ENCODE peak calls at places on chromosomes 11 and 22, in four cellular contexts. One of them, this sample, is unnamed.

GRCh38 chr11:131884461-131885073 is 514.2 kb downstream of the NTM start:
- DNase-seq in psoas muscle: no peak
- DNase-seq in AG10803: no peak
- DNase-seq in hepatocyte: no peak
- DNase-seq in this sample: no peak

GRCh38 chr22:38484244-38484643 is 16.3 kb downstream of the KDELR3 start:
- DNase-seq in psoas muscle: no peak
- DNase-seq in AG10803: no peak
- DNase-seq in hepatocyte: no peak
- DNase-seq in this sample: no peak

GRCh38 chr11:33742249-33742851 is 6.1 kb upstream of the CD59 start:
- DNase-seq in psoas muscle: no peak
- DNase-seq in AG10803: peak
- DNase-seq in hepatocyte: no peak
- DNase-seq in this sample: no peak

GRCh38 chr11:17810736-17811135 is 76.2 kb downstream of the KCNC1 start:
- DNase-seq in psoas muscle: no peak
- DNase-seq in AG10803: peak
- DNase-seq in hepatocyte: peak
- DNase-seq in this sample: no peak

GRCh38 chr22:35425971-35426800 is 26.2 kb downstream of the MCM5 start:
- DNase-seq in psoas muscle: no peak
- DNase-seq in AG10803: peak
- DNase-seq in hepatocyte: peak
- DNase-seq in this sample: no peak

GRCh38 chr11:28760676-28761390 is 652.6 kb downstream of the METTL15 start:
- DNase-seq in psoas muscle: no peak
- DNase-seq in AG10803: peak
- DNase-seq in hepatocyte: no peak
- DNase-seq in this sample: peak

GRCh38 chr22:45107671-45108070 is 56.1 kb upstream of the NUP50 start:
- DNase-seq in psoas muscle: no peak
- DNase-seq in AG10803: no peak
- DNase-seq in hepatocyte: no peak
- DNase-seq in this sample: no peak

GRCh38 chr11:92152245-92152644 is 72.4 kb upstream of the FAT3 start:
- DNase-seq in psoas muscle: no peak
- DNase-seq in AG10803: peak
- DNase-seq in hepatocyte: no peak
- DNase-seq in this sample: no peak

GRCh38 chr22:31327786-31328544 is 18.2 kb downstream of the PATZ1 start:
- DNase-seq in psoas muscle: no peak
- DNase-seq in AG10803: no peak
- DNase-seq in hepatocyte: no peak
- DNase-seq in this sample: no peak

GRCh38 chr11:34599406-34599901 is 21.4 kb upstream of the EHF start:
- DNase-seq in psoas muscle: no peak
- DNase-seq in AG10803: peak
- DNase-seq in hepatocyte: peak
- DNase-seq in this sample: peak

GRCh38 chr11:32213223-32213622 is 122.3 kb downstream of the RCN1 start:
- DNase-seq in psoas muscle: no peak
- DNase-seq in AG10803: peak
- DNase-seq in hepatocyte: peak
- DNase-seq in this sample: no peak

GRCh38 chr11:75203641-75204011 is 36.9 kb upstream of the TPBGL start:
- DNase-seq in psoas muscle: no peak
- DNase-seq in AG10803: no peak
- DNase-seq in hepatocyte: no peak
- DNase-seq in this sample: no peak

GRCh38 chr11:6452219-6452618 is 11.4 kb upstream of the HPX start:
- DNase-seq in psoas muscle: no peak
- DNase-seq in AG10803: peak
- DNase-seq in hepatocyte: no peak
- DNase-seq in this sample: no peak

GRCh38 chr11:34067383-34068065 is 16.0 kb downstream of the CAPRIN1 start:
- DNase-seq in psoas muscle: no peak
- DNase-seq in AG10803: no peak
- DNase-seq in hepatocyte: no peak
- DNase-seq in this sample: no peak

GRCh38 chr22:35612903-35613302 is 4.2 kb downstream of the MB start:
- DNase-seq in psoas muscle: peak
- DNase-seq in AG10803: no peak
- DNase-seq in hepatocyte: no peak
- DNase-seq in this sample: no peak

GRCh38 chr11:377174-377865 is 8.0 kb downstream of the B4GALNT4 start:
- DNase-seq in psoas muscle: no peak
- DNase-seq in AG10803: no peak
- DNase-seq in hepatocyte: no peak
- DNase-seq in this sample: no peak

GRCh38 chr22:50710221-50710620 is 27.8 kb upstream of the ACR start:
- DNase-seq in psoas muscle: peak
- DNase-seq in AG10803: no peak
- DNase-seq in hepatocyte: no peak
- DNase-seq in this sample: no peak

GRCh38 chr11:114161486-114162250 is 102.2 kb downstream of the ZBTB16 start:
- DNase-seq in psoas muscle: peak
- DNase-seq in AG10803: no peak
- DNase-seq in hepatocyte: no peak
- DNase-seq in this sample: no peak

GRCh38 chr11:88281317-88281712 is 56.2 kb downstream of the CTSC start:
- DNase-seq in psoas muscle: no peak
- DNase-seq in AG10803: no peak
- DNase-seq in hepatocyte: no peak
- DNase-seq in this sample: peak

GRCh38 chr11:15969281-15969680 is 387.1 kb downstream of the SOX6 start:
- DNase-seq in psoas muscle: peak
- DNase-seq in AG10803: peak
- DNase-seq in hepatocyte: peak
- DNase-seq in this sample: peak

GRCh38 chr11:46446343-46446751 is 54.8 kb upstream of the CHRM4 start:
- DNase-seq in psoas muscle: no peak
- DNase-seq in AG10803: peak
- DNase-seq in hepatocyte: peak
- DNase-seq in this sample: no peak

GRCh38 chr11:96014234-96014633 is 90.3 kb upstream of the MTMR2 start:
- DNase-seq in psoas muscle: no peak
- DNase-seq in AG10803: peak
- DNase-seq in hepatocyte: no peak
- DNase-seq in this sample: peak

GRCh38 chr22:42906605-42907338 is 49.7 kb upstream of the ARFGAP3 start:
- DNase-seq in psoas muscle: peak
- DNase-seq in AG10803: peak
- DNase-seq in hepatocyte: no peak
- DNase-seq in this sample: no peak

GRCh38 chr11:9138612-9139579 is 47.5 kb upstream of the SCUBE2 start:
- DNase-seq in psoas muscle: no peak
- DNase-seq in AG10803: peak
- DNase-seq in hepatocyte: peak
- DNase-seq in this sample: peak

GRCh38 chr22:50114221-50114981 is 24.6 kb downstream of the MOV10L1 start:
- DNase-seq in psoas muscle: no peak
- DNase-seq in AG10803: peak
- DNase-seq in hepatocyte: peak
- DNase-seq in this sample: no peak

GRCh38 chr22:50706481-50707125 is 31.4 kb upstream of the ACR start:
- DNase-seq in psoas muscle: peak
- DNase-seq in AG10803: no peak
- DNase-seq in hepatocyte: no peak
- DNase-seq in this sample: no peak

GRCh38 chr22:35051791-35052190 is 14.2 kb upstream of the ISX start:
- DNase-seq in psoas muscle: no peak
- DNase-seq in AG10803: no peak
- DNase-seq in hepatocyte: no peak
- DNase-seq in this sample: no peak

GRCh38 chr22:26744892-26745808 is 87.8 kb downstream of the MIAT start:
- DNase-seq in psoas muscle: no peak
- DNase-seq in AG10803: no peak
- DNase-seq in hepatocyte: no peak
- DNase-seq in this sample: peak

GRCh38 chr11:67280791-67281551 is 8.1 kb upstream of the ANKRD13D start:
- DNase-seq in psoas muscle: peak
- DNase-seq in AG10803: no peak
- DNase-seq in hepatocyte: no peak
- DNase-seq in this sample: no peak

GRCh38 chr22:49727191-49727880 is 100.3 kb downstream of the BRD1 start:
- DNase-seq in psoas muscle: no peak
- DNase-seq in AG10803: no peak
- DNase-seq in hepatocyte: no peak
- DNase-seq in this sample: no peak

GRCh38 chr22:45891996-45892621 is 84.9 kb downstream of the WNT7B start:
- DNase-seq in psoas muscle: peak
- DNase-seq in AG10803: no peak
- DNase-seq in hepatocyte: no peak
- DNase-seq in this sample: no peak

GRCh38 chr22:28000361-28000760 is 81.3 kb upstream of the PITPNB start:
- DNase-seq in psoas muscle: peak
- DNase-seq in AG10803: no peak
- DNase-seq in hepatocyte: no peak
- DNase-seq in this sample: no peak

GRCh38 chr11:80466570-80466969 is 1025.7 kb upstream of the TENM4 start:
- DNase-seq in psoas muscle: no peak
- DNase-seq in AG10803: no peak
- DNase-seq in hepatocyte: no peak
- DNase-seq in this sample: no peak

DNA sequence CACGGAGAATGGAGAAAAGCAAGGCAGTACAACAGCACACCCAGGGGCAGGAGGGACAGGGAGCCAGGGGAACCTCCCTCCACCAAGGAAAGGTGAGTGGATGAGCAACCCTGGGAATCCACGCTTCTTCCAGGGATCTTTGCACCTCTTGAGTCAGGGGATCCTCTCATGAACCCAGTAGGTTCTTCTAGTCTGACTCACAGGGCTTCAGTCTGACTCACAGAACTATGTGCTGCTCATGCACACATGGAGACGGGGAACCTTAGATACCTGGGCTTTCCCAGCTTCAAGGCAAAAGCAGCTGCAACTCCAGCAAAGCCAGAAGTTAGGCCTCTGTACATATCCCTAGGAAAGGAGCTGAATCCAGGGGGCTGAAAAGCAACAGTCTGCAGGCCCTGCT is 1021.4 kb upstream of the TENM4 start:
- DNase-seq in psoas muscle: no peak
- DNase-seq in AG10803: no peak
- DNase-seq in hepatocyte: peak
- DNase-seq in this sample: no peak
- TF ChIP-seq CTCF in psoas muscle: no peak
- TF ChIP-seq CTCF in AG10803: no peak
- TF ChIP-seq CTCF in hepatocyte: no peak
- TF ChIP-seq CTCF in this sample: no peak

GRCh38 chr22:23282089-23282501 is 101.8 kb downstream of the BCR start:
- DNase-seq in psoas muscle: peak
- DNase-seq in AG10803: peak
- DNase-seq in hepatocyte: no peak
- DNase-seq in this sample: peak
- TF ChIP-seq CTCF in psoas muscle: no peak
- TF ChIP-seq CTCF in AG10803: no peak
- TF ChIP-seq CTCF in hepatocyte: peak
- TF ChIP-seq CTCF in this sample: no peak

GRCh38 chr11:1567052-1567720 is 4.9 kb downstream of the DUSP8 start:
- DNase-seq in psoas muscle: no peak
- DNase-seq in AG10803: no peak
- DNase-seq in hepatocyte: no peak
- DNase-seq in this sample: no peak
- TF ChIP-seq CTCF in psoas muscle: no peak
- TF ChIP-seq CTCF in AG10803: no peak
- TF ChIP-seq CTCF in hepatocyte: no peak
- TF ChIP-seq CTCF in this sample: no peak

GRCh38 chr22:46997311-46997970 is 235.0 kb downstream of the TBC1D22A start:
- DNase-seq in psoas muscle: no peak
- DNase-seq in AG10803: no peak
- DNase-seq in hepatocyte: no peak
- DNase-seq in this sample: no peak

GRCh38 chr22:46995501-46996360 is 233.3 kb downstream of the TBC1D22A start:
- DNase-seq in psoas muscle: no peak
- DNase-seq in AG10803: no peak
- DNase-seq in hepatocyte: no peak
- DNase-seq in this sample: no peak

GRCh38 chr22:46994983-46995382 is 232.5 kb downstream of the TBC1D22A start:
- DNase-seq in psoas muscle: no peak
- DNase-seq in AG10803: no peak
- DNase-seq in hepatocyte: no peak
- DNase-seq in this sample: no peak

GRCh38 chr22:46998346-46998745 is 235.9 kb downstream of the TBC1D22A start:
- DNase-seq in psoas muscle: no peak
- DNase-seq in AG10803: no peak
- DNase-seq in hepatocyte: no peak
- DNase-seq in this sample: no peak

GRCh38 chr22:46996595-46997310 is 234.3 kb downstream of the TBC1D22A start:
- DNase-seq in psoas muscle: no peak
- DNase-seq in AG10803: no peak
- DNase-seq in hepatocyte: no peak
- DNase-seq in this sample: peak
- TF ChIP-seq CTCF in psoas muscle: no peak
- TF ChIP-seq CTCF in AG10803: peak
- TF ChIP-seq CTCF in hepatocyte: peak
- TF ChIP-seq CTCF in this sample: no peak

GRCh38 chr11:70483077-70483861 is 84.9 kb downstream of the CTTN start:
- DNase-seq in psoas muscle: no peak
- DNase-seq in AG10803: peak
- DNase-seq in hepatocyte: peak
- DNase-seq in this sample: peak
- TF ChIP-seq CTCF in psoas muscle: peak
- TF ChIP-seq CTCF in AG10803: peak
- TF ChIP-seq CTCF in hepatocyte: peak
- TF ChIP-seq CTCF in this sample: peak

GRCh38 chr11:83252941-83253340 is 33.2 kb downstream of the CCDC90B start:
- DNase-seq in psoas muscle: no peak
- DNase-seq in AG10803: no peak
- DNase-seq in hepatocyte: no peak
- DNase-seq in this sample: no peak

GRCh38 chr11:83259559-83259958 is 26.6 kb downstream of the CCDC90B start:
- DNase-seq in psoas muscle: peak
- DNase-seq in AG10803: no peak
- DNase-seq in hepatocyte: no peak
- DNase-seq in this sample: no peak

GRCh38 chr11:83252266-83252665 is 33.9 kb downstream of the CCDC90B start:
- DNase-seq in psoas muscle: no peak
- DNase-seq in AG10803: no peak
- DNase-seq in hepatocyte: no peak
- DNase-seq in this sample: no peak

GRCh38 chr11:83257638-83258229 is 28.4 kb downstream of the CCDC90B start:
- DNase-seq in psoas muscle: no peak
- DNase-seq in AG10803: peak
- DNase-seq in hepatocyte: peak
- DNase-seq in this sample: peak

GRCh38 chr11:83256602-83257340 is 29.4 kb downstream of the CCDC90B start:
- DNase-seq in psoas muscle: no peak
- DNase-seq in AG10803: no peak
- DNase-seq in hepatocyte: peak
- DNase-seq in this sample: no peak
- TF ChIP-seq CTCF in psoas muscle: no peak
- TF ChIP-seq CTCF in AG10803: no peak
- TF ChIP-seq CTCF in hepatocyte: no peak
- TF ChIP-seq CTCF in this sample: no peak